ENCODE peak calls at places on chromosomes 13 and 19, in four cellular contexts. One of them, this sample, is unnamed.

GRCh38 chr13:38905861-38906260 is 84.8 kb downstream of the STOML3 start:
- DNase-seq in GM18507: no peak
- DNase-seq in NCI-H2081: no peak
- DNase-seq in tibial artery: no peak
- DNase-seq in this sample: no peak

GRCh38 chr13:32548837-32549236 is 10.2 kb upstream of the N4BP2L2 start:
- DNase-seq in NCI-H2081: no peak
- DNase-seq in tibial artery: no peak
- DNase-seq in GM18507: no peak
- DNase-seq in this sample: no peak

GRCh38 chr19:49889687-49890348 is 6.9 kb downstream of the IL4I1 start:
- DNase-seq in NCI-H2081: peak
- DNase-seq in tibial artery: peak
- DNase-seq in GM18507: no peak
- DNase-seq in this sample: peak

GRCh38 chr19:18529782-18530181 is 7.9 kb upstream of the ELL start:
- DNase-seq in tibial artery: no peak
- DNase-seq in NCI-H2081: no peak
- DNase-seq in GM18507: no peak
- DNase-seq in this sample: no peak

GRCh38 chr13:110471833-110472162 is 89.7 kb downstream of the RAB20 start:
- DNase-seq in NCI-H2081: no peak
- DNase-seq in tibial artery: peak
- DNase-seq in GM18507: peak
- DNase-seq in this sample: no peak

GRCh38 chr19:40424637-40425449 is 949 bp downstream of the SERTAD1 start:
- DNase-seq in GM18507: no peak
- DNase-seq in tibial artery: no peak
- DNase-seq in NCI-H2081: no peak
- DNase-seq in this sample: peak

GRCh38 chr13:91100944-91101343 is 246.5 kb upstream of the MIR17HG start:
- DNase-seq in NCI-H2081: no peak
- DNase-seq in tibial artery: no peak
- DNase-seq in GM18507: no peak
- DNase-seq in this sample: no peak

GRCh38 chr19:52532480-52532879 is 5.0 kb downstream of the ZNF808 start:
- DNase-seq in NCI-H2081: no peak
- DNase-seq in tibial artery: no peak
- DNase-seq in GM18507: no peak
- DNase-seq in this sample: no peak

GRCh38 chr13:106610511-106610910 is 42.6 kb upstream of the ARGLU1 start:
- DNase-seq in tibial artery: no peak
- DNase-seq in GM18507: no peak
- DNase-seq in NCI-H2081: no peak
- DNase-seq in this sample: no peak

GRCh38 chr13:51714663-51715168 is 89.2 kb downstream of the DHRS12 start:
- DNase-seq in NCI-H2081: no peak
- DNase-seq in tibial artery: no peak
- DNase-seq in GM18507: no peak
- DNase-seq in this sample: no peak

GRCh38 chr19:17184381-17184841 is 30.7 kb upstream of the USE1 start:
- DNase-seq in GM18507: no peak
- DNase-seq in tibial artery: no peak
- DNase-seq in NCI-H2081: no peak
- DNase-seq in this sample: no peak

GRCh38 chr13:98265669-98266551 is 88.8 kb upstream of the RNF113B start:
- DNase-seq in tibial artery: no peak
- DNase-seq in GM18507: no peak
- DNase-seq in NCI-H2081: no peak
- DNase-seq in this sample: no peak

GRCh38 chr19:1986357-1987162 is 29.0 kb downstream of the BTBD2 start:
- DNase-seq in GM18507: no peak
- DNase-seq in NCI-H2081: no peak
- DNase-seq in tibial artery: no peak
- DNase-seq in this sample: no peak